ENCODE peak calls at places on chromosomes 7 and 10, in eight cellular contexts. A, U, M, K, N, Z, F and J are unnamed samples.

GRCh38 chr7:122300607-122301079 is 3.9 kb downstream of the FEZF1 start:
- DNase-seq in A (no peak), U (no peak), M (no peak), K (no peak), N (no peak), Z (no peak), F (no peak), J (no peak)

GRCh38 chr7:1365846-1366245 is 93.4 kb downstream of the MICALL2 start:
- DNase-seq in A (no peak), U (no peak), M (no peak), K (no peak), N (no peak), Z (no peak), F (no peak), J (no peak)

GRCh38 chr7:34224259-34224658 is 318.9 kb downstream of the BMPER start:
- DNase-seq in A (no peak), U (no peak), M (no peak), K (no peak), N (no peak), Z (no peak), F (no peak), J (no peak)

GRCh38 chr10:109280837-109281236 is 642.5 kb downstream of the XPNPEP1 start:
- DNase-seq in A (no peak), U (no peak), M (no peak), K (no peak), N (no peak), Z (no peak), F (no peak), J (no peak)

GRCh38 chr7:2956526-2957368 is 86.9 kb downstream of the CARD11 start:
- DNase-seq in A (no peak), U (no peak), M (no peak), K (no peak), N (no peak), Z (no peak), F (peak; percentile 84), J (no peak)

GRCh38 chr7:157516911-157517781 is 180.3 kb downstream of the DNAJB6 start:
- DNase-seq in A (no peak), U (no peak), M (no peak), K (no peak), N (no peak), Z (no peak), F (no peak), J (no peak)

GRCh38 chr7:36289833-36290661 is 99.6 kb upstream of the ANLN start:
- DNase-seq in A (no peak), U (no peak), M (no peak), K (no peak), N (peak; percentile 74), Z (no peak), F (peak; percentile 31), J (peak; percentile 89)

GRCh38 chr7:113629244-113629643 is 289.6 kb downstream of the PPP1R3A start:
- DNase-seq in A (no peak), U (no peak), M (no peak), K (no peak), N (no peak), Z (no peak), F (no peak), J (no peak)

GRCh38 chr10:119132521-119133345 is 28.8 kb downstream of the DENND10 start:
- DNase-seq in A (no peak), U (no peak), M (no peak), K (no peak), N (no peak), Z (no peak), F (no peak), J (no peak)

GRCh38 chr7:88072036-88072714 is 138.1 kb downstream of the ADAM22 start:
- DNase-seq in A (no peak), U (no peak), M (no peak), K (no peak), N (no peak), Z (no peak), F (no peak), J (no peak)

GRCh38 chr7:27651702-27652101 is 11.0 kb downstream of the HIBADH start:
- DNase-seq in A (no peak), U (no peak), M (no peak), K (no peak), N (no peak), Z (no peak), F (no peak), J (no peak)

GRCh38 chr7:66921396-66921917 is 432 bp downstream of the TMEM248 start:
- DNase-seq in A (no peak), U (no peak), M (peak; percentile 27), K (no peak), N (peak; percentile 49), Z (no peak), F (peak; percentile 53), J (peak; percentile 14)

GRCh38 chr10:19652750-19653149 is 163.5 kb upstream of the PLXDC2 start:
- DNase-seq in A (no peak), U (no peak), M (no peak), K (no peak), N (no peak), Z (no peak), F (no peak), J (no peak)

GRCh38 chr7:37987732-37988131 is 67.3 kb downstream of the EPDR1 start:
- DNase-seq in A (no peak), U (no peak), M (no peak), K (no peak), N (peak; percentile 52), Z (no peak), F (peak; percentile 51), J (peak; percentile 50)

GRCh38 chr10:31773749-31774148 is 154.9 kb downstream of the ARHGAP12 start:
- DNase-seq in A (no peak), U (no peak), M (no peak), K (no peak), N (no peak), Z (no peak), F (no peak), J (no peak)

GRCh38 chr10:26157734-26158133 is 58.8 kb upstream of the GAD2 start:
- DNase-seq in A (no peak), U (no peak), M (no peak), K (no peak), N (no peak), Z (no peak), F (peak; percentile 1), J (no peak)

GRCh38 chr7:7882888-7883287 is 85.7 kb upstream of the GLCCI1 start:
- DNase-seq in A (no peak), U (no peak), M (no peak), K (no peak), N (no peak), Z (no peak), F (no peak), J (no peak)

GRCh38 chr10:79044036-79044664 is 24.6 kb upstream of the ZMIZ1 start:
- DNase-seq in A (no peak), U (no peak), M (no peak), K (no peak), N (no peak), Z (no peak), F (no peak), J (no peak)

GRCh38 chr10:117136391-117136975 is 1.6 kb downstream of the VAX1 start:
- DNase-seq in A (no peak), U (no peak), M (no peak), K (no peak), N (no peak), Z (no peak), F (no peak), J (no peak)

GRCh38 chr10:127570036-127570435 is 20.9 kb downstream of the NPS start:
- DNase-seq in A (no peak), U (no peak), M (no peak), K (no peak), N (no peak), Z (no peak), F (no peak), J (no peak)